ENCODE peak calls at places on chromosomes 11 and 22, in four cellular contexts. Y is left ventricle myocardium superior, F is myocyte, U is cardiac muscle cell. R is an unnamed sample.
A peak's percentile ranks its signal among the peaks of the same experiment; 100 is the strongest.

GRCh38 chr11:2737876-2738275 is 38.1 kb upstream of the KCNQ1OT1 start:
- DNase-seq in Y (peak; percentile 68), F (peak; percentile 26), U (no peak), R (no peak)

GRCh38 chr22:49784630-49784971 is 43.1 kb downstream of the BRD1 start:
- DNase-seq in Y (peak; percentile 21), F (no peak), U (no peak), R (no peak)

GRCh38 chr11:120403966-120404365 is 67.8 kb downstream of the ARHGEF12 start:
- DNase-seq in Y (no peak), F (no peak), U (no peak), R (no peak)

GRCh38 chr22:26894766-26895485 is 237.5 kb downstream of the MIAT start:
- DNase-seq in Y (no peak), F (peak; percentile 85), U (no peak), R (no peak)

GRCh38 chr11:1557904-1558831 is 13.9 kb downstream of the DUSP8 start:
- DNase-seq in Y (peak; percentile 68), F (peak; percentile 74), U (no peak), R (peak; percentile 19)

GRCh38 chr22:21816787-21817496 is 50.5 kb downstream of the MAPK1 start:
- DNase-seq in Y (no peak), F (peak; percentile 79), U (no peak), R (no peak)

GRCh38 chr11:132234878-132235277 is 864.5 kb downstream of the NTM start:
- DNase-seq in Y (no peak), F (peak; percentile 20), U (no peak), R (no peak)

GRCh38 chr22:37218771-37219411 is 6.6 kb upstream of the SSTR3 start:
- DNase-seq in Y (no peak), F (no peak), U (no peak), R (no peak)

GRCh38 chr22:38935023-38935422 is 22.4 kb upstream of the APOBEC3A start:
- DNase-seq in Y (peak; percentile 94), F (peak; percentile 40), U (no peak), R (no peak)

GRCh38 chr11:17865765-17866428 is 131.3 kb downstream of the KCNC1 start:
- DNase-seq in Y (no peak), F (peak; percentile 59), U (peak; percentile 15), R (no peak)

GRCh38 chr11:65047581-65048422 is 6.8 kb downstream of the SAC3D1 start:
- DNase-seq in Y (peak; percentile 65), F (no peak), U (no peak), R (no peak)

GRCh38 chr11:114169321-114169749 is 109.8 kb downstream of the ZBTB16 start:
- DNase-seq in Y (peak; percentile 60), F (no peak), U (no peak), R (no peak)

GRCh38 chr11:86016451-86016850 is 52.4 kb downstream of the PICALM start:
- DNase-seq in Y (no peak), F (no peak), U (no peak), R (no peak)

GRCh38 chr11:122743949-122744876 is 88.7 kb downstream of the UBASH3B start:
- DNase-seq in Y (peak; percentile 37), F (no peak), U (no peak), R (no peak)

GRCh38 chr11:70892889-70893288 is 359.5 kb downstream of the SHANK2 start:
- DNase-seq in Y (no peak), F (no peak), U (no peak), R (no peak)

GRCh38 chr11:24198458-24198857 is 298.4 kb upstream of the LUZP2 start:
- DNase-seq in Y (no peak), F (no peak), U (no peak), R (no peak)

GRCh38 chr22:49018601-49019000 is 809.1 kb downstream of the BRD1 start:
- DNase-seq in Y (no peak), F (no peak), U (no peak), R (no peak)

GRCh38 chr11:127998421-127998820 is 588.9 kb downstream of the ETS1 start:
- DNase-seq in Y (no peak), F (no peak), U (no peak), R (no peak)

GRCh38 chr11:119388103-119388502 is 6.6 kb upstream of the USP2 start:
- DNase-seq in Y (no peak), F (no peak), U (no peak), R (no peak)

GRCh38 chr11:48020092-48020755 is 39.9 kb downstream of the PTPRJ start:
- DNase-seq in Y (no peak), F (no peak), U (no peak), R (no peak)

GRCh38 chr11:70071996-70072395 is 6.1 kb upstream of the ANO1 start:
- DNase-seq in Y (no peak), F (no peak), U (no peak), R (no peak)

GRCh38 chr22:41003041-41003440 is 51.9 kb downstream of the RBX1 start:
- DNase-seq in Y (no peak), F (no peak), U (no peak), R (no peak)

GRCh38 chr11:8683115-8683807 is 669 bp downstream of the RPL27A start:
- DNase-seq in Y (no peak), F (peak; percentile 29), U (no peak), R (no peak)

GRCh38 chr11:65225284-65226102 is 36.3 kb upstream of the POLA2 start:
- DNase-seq in Y (peak; percentile 73), F (peak; percentile 48), U (peak; percentile 49), R (peak; percentile 50)

GRCh38 chr11:116428638-116428975 is 344.2 kb downstream of the BUD13 start:
- DNase-seq in Y (no peak), F (no peak), U (no peak), R (no peak)

GRCh38 chr11:72639475-72640375 is 34.5 kb downstream of the PDE2A start:
- DNase-seq in Y (peak; percentile 50), F (no peak), U (no peak), R (no peak)

GRCh38 chr22:40463017-40463631 is 92.7 kb downstream of the SGSM3 start:
- DNase-seq in Y (no peak), F (no peak), U (no peak), R (no peak)

GRCh38 chr11:15918212-15918611 is 438.1 kb downstream of the SOX6 start:
- DNase-seq in Y (no peak), F (no peak), U (no peak), R (no peak)

R was measured in glutamatergic neuron.